ENCODE peak calls at places on chromosomes 2 and 18, in ten cellular contexts. B is hepatocyte; A is HEK293T; W is NCI-H774; N is midbrain; H is iris pigment epithelial cell; U is WTC11; X is mammary epithelial cell; R is stimulated activated CD8-positive, alpha-beta memory T cell treated with anti-CD3 and anti-CD28 coated beads, Interleukin-15, amount 100 ng/mL, for 1 hour; Q is NCI-H187. Y is an unnamed sample.

GRCh38 chr2:106269591-106270291 is 75.6 kb upstream of the UXS1 start:
- DNase-seq in B (no peak), A (peak), W (peak), N (no peak), H (no peak), U (peak), X (no peak), R (no peak), Q (no peak), Y (no peak)

GRCh38 chr2:23603156-23603555 is 218.2 kb downstream of the KLHL29 start:
- DNase-seq in B (no peak), A (no peak), W (no peak), N (no peak), H (no peak), U (no peak), X (no peak), R (no peak), Q (no peak), Y (no peak)

GRCh38 chr2:150522269-150522668 is 34.8 kb upstream of the RND3 start:
- DNase-seq in B (no peak), A (no peak), W (no peak), N (no peak), H (no peak), U (no peak), X (no peak), R (no peak), Q (no peak), Y (no peak)

GRCh38 chr2:42492691-42493467 is 903 bp downstream of the KCNG3 start:
- DNase-seq in B (peak), A (peak), W (peak), N (no peak), H (peak), U (peak), X (no peak), R (no peak), Q (no peak), Y (peak)

GRCh38 chr2:238669581-238670340 is 178.1 kb upstream of the TWIST2 start:
- DNase-seq in B (no peak), A (no peak), W (no peak), N (no peak), H (peak), U (no peak), X (peak), R (no peak), Q (no peak), Y (no peak)

GRCh38 chr2:157444643-157445040 is 753 bp upstream of the CYTIP start:
- DNase-seq in B (no peak), A (no peak), W (no peak), N (no peak), H (no peak), U (no peak), X (no peak), R (no peak), Q (no peak), Y (no peak)

GRCh38 chr2:234702731-234703225 is 205.9 kb upstream of the ARL4C start:
- DNase-seq in B (no peak), A (no peak), W (no peak), N (no peak), H (no peak), U (no peak), X (peak), R (no peak), Q (no peak), Y (peak)

GRCh38 chr2:220309215-220309614 is 681.8 kb downstream of the SLC4A3 start:
- DNase-seq in B (no peak), A (no peak), W (no peak), N (no peak), H (no peak), U (no peak), X (no peak), R (no peak), Q (no peak), Y (no peak)

GRCh38 chr2:237177986-237178385 is 92.3 kb downstream of the COPS8 start:
- DNase-seq in B (no peak), A (no peak), W (no peak), N (no peak), H (no peak), U (no peak), X (no peak), R (no peak), Q (no peak), Y (no peak)

GRCh38 chr2:213544940-213545339 is 260.7 kb downstream of the SPAG16 start:
- DNase-seq in B (no peak), A (no peak), W (no peak), N (no peak), H (no peak), U (no peak), X (no peak), R (no peak), Q (no peak), Y (no peak)

GRCh38 chr18:33579147-33579867 is 1.3 kb downstream of the ASXL3 start:
- DNase-seq in B (peak), A (no peak), W (peak), N (no peak), H (no peak), U (no peak), X (no peak), R (no peak), Q (no peak), Y (no peak)

GRCh38 chr2:202072737-202073396 is at the start of gene KIAA2012:
- DNase-seq in B (no peak), A (no peak), W (peak), N (no peak), H (peak), U (peak), X (no peak), R (no peak), Q (no peak), Y (peak)

GRCh38 chr18:37450434-37451133 is 115.0 kb downstream of the CELF4 start:
- DNase-seq in B (peak), A (no peak), W (peak), N (no peak), H (no peak), U (peak), X (no peak), R (no peak), Q (no peak), Y (peak)

GRCh38 chr2:61114147-61114546 is 47.8 kb upstream of the C2orf74 start:
- DNase-seq in B (no peak), A (no peak), W (no peak), N (no peak), H (no peak), U (no peak), X (no peak), R (no peak), Q (peak), Y (no peak)

GRCh38 chr2:20421988-20422678 is 24.7 kb upstream of the RHOB start:
- DNase-seq in B (no peak), A (no peak), W (no peak), N (peak), H (peak), U (no peak), X (peak), R (no peak), Q (no peak), Y (no peak)

GRCh38 chr2:170177950-170178781 is at the start of gene MYO3B:
- DNase-seq in B (no peak), A (no peak), W (peak), N (no peak), H (peak), U (no peak), X (no peak), R (no peak), Q (no peak), Y (no peak)

GRCh38 chr2:3651686-3652516 is 6.1 kb upstream of the ALLC start:
- DNase-seq in B (peak), A (no peak), W (peak), N (peak), H (peak), U (peak), X (no peak), R (peak), Q (peak), Y (peak)

GRCh38 chr2:229273384-229274338 is 2.6 kb upstream of the PID1 start:
- DNase-seq in B (peak), A (peak), W (peak), N (peak), H (peak), U (peak), X (peak), R (no peak), Q (peak), Y (peak)

GRCh38 chr18:58552057-58552461 is 76.8 kb downstream of the ALPK2 start:
- DNase-seq in B (peak), A (no peak), W (no peak), N (no peak), H (peak), U (no peak), X (no peak), R (no peak), Q (no peak), Y (no peak)

GRCh38 chr2:181157326-181157725 is 176.9 kb downstream of the UBE2E3 start:
- DNase-seq in B (no peak), A (no peak), W (no peak), N (no peak), H (no peak), U (no peak), X (no peak), R (no peak), Q (no peak), Y (no peak)

GRCh38 chr2:180125245-180125962 is 118.3 kb upstream of the CWC22 start:
- DNase-seq in B (peak), A (peak), W (peak), N (peak), H (peak), U (peak), X (peak), R (peak), Q (peak), Y (peak)

GRCh38 chr2:25257931-25258771 is 83.6 kb downstream of the DNMT3A start:
- DNase-seq in B (no peak), A (no peak), W (no peak), N (no peak), H (no peak), U (peak), X (no peak), R (no peak), Q (peak), Y (no peak)

GRCh38 chr2:239467281-239467955 is 66.6 kb upstream of the HDAC4 start:
- DNase-seq in B (no peak), A (no peak), W (no peak), N (no peak), H (no peak), U (no peak), X (no peak), R (no peak), Q (no peak), Y (peak)

GRCh38 chr2:36770542-36771287 is 74.2 kb downstream of the VIT start:
- DNase-seq in B (peak), A (peak), W (no peak), N (no peak), H (peak), U (peak), X (peak), R (no peak), Q (no peak), Y (peak)

GRCh38 chr2:128312411-128312810 is 6.3 kb downstream of the HS6ST1 start:
- DNase-seq in B (no peak), A (no peak), W (no peak), N (no peak), H (no peak), U (no peak), X (no peak), R (no peak), Q (no peak), Y (no peak)

GRCh38 chr2:52395912-52396311 is 1364.0 kb upstream of the NRXN1 start:
- DNase-seq in B (no peak), A (no peak), W (no peak), N (no peak), H (peak), U (no peak), X (no peak), R (no peak), Q (no peak), Y (no peak)

GRCh38 chr2:69797836-69798465 is 31.5 kb upstream of the GMCL1 start:
- DNase-seq in B (peak), A (no peak), W (no peak), N (no peak), H (peak), U (no peak), X (peak), R (no peak), Q (no peak), Y (no peak)

GRCh38 chr2:108587621-108588020 is 53.4 kb downstream of the LIMS1 start:
- DNase-seq in B (peak), A (no peak), W (no peak), N (no peak), H (peak), U (no peak), X (peak), R (no peak), Q (no peak), Y (no peak)

GRCh38 chr18:31610841-31611240 is 19.2 kb downstream of the TTR start:
- DNase-seq in B (peak), A (peak), W (peak), N (no peak), H (peak), U (peak), X (no peak), R (no peak), Q (no peak), Y (peak)

GRCh38 chr2:71700880-71701397 is 247.6 kb downstream of the DYSF start:
- DNase-seq in B (no peak), A (no peak), W (no peak), N (peak), H (no peak), U (no peak), X (no peak), R (no peak), Q (no peak), Y (no peak)

GRCh38 chr2:78546843-78547242 is 478.7 kb upstream of the REG3G start:
- DNase-seq in B (no peak), A (no peak), W (peak), N (no peak), H (no peak), U (no peak), X (no peak), R (no peak), Q (no peak), Y (no peak)

GRCh38 chr2:69177785-69178636 is 165.0 kb downstream of the ANTXR1 start:
- DNase-seq in B (peak), A (peak), W (no peak), N (peak), H (peak), U (peak), X (peak), R (no peak), Q (no peak), Y (peak)

GRCh38 chr18:31399336-31400032 is 22.9 kb downstream of the DSG4 start:
- DNase-seq in B (peak), A (no peak), W (no peak), N (no peak), H (peak), U (no peak), X (peak), R (no peak), Q (no peak), Y (no peak)

GRCh38 chr2:106158871-106159270 is 35.2 kb downstream of the UXS1 start:
- DNase-seq in B (no peak), A (no peak), W (no peak), N (no peak), H (no peak), U (no peak), X (no peak), R (no peak), Q (no peak), Y (no peak)

GRCh38 chr2:190343500-190344274 is at the start of gene INPP1:
- DNase-seq in B (peak), A (peak), W (no peak), N (peak), H (peak), U (peak), X (peak), R (no peak), Q (no peak), Y (peak)

GRCh38 chr2:142875642-142876041 is 1.8 kb upstream of the KYNU start:
- DNase-seq in B (no peak), A (no peak), W (no peak), N (no peak), H (no peak), U (no peak), X (peak), R (no peak), Q (no peak), Y (no peak)

GRCh38 chr2:218405365-218406208 is 5.9 kb downstream of the CTDSP1 start:
- DNase-seq in B (peak), A (no peak), W (no peak), N (no peak), H (no peak), U (peak), X (no peak), R (no peak), Q (no peak), Y (no peak)

GRCh38 chr2:223058952-223059716 is 7.1 kb downstream of the KCNE4 start:
- DNase-seq in B (peak), A (no peak), W (peak), N (no peak), H (peak), U (no peak), X (no peak), R (no peak), Q (no peak), Y (no peak)

GRCh38 chr18:55246278-55246677 is 287.0 kb upstream of the CCDC68 start:
- DNase-seq in B (no peak), A (no peak), W (no peak), N (no peak), H (no peak), U (no peak), X (no peak), R (no peak), Q (no peak), Y (no peak)